ENCODE peak calls at places on chromosomes 12 and 14, in six cellular contexts. Q is A673; V is AG09309; R is AG10803; S is small intestine; T is CD8-positive, alpha-beta T cell. L is an unnamed sample.

GRCh38 chr12:108580531-108580930 is 17.4 kb downstream of the TMEM119 start:
- DNase-seq in Q (no peak), R (no peak), V (no peak), T (no peak), S (no peak), L (no peak)

GRCh38 chr12:570237-570925 is 92.9 kb downstream of the NINJ2 start:
- DNase-seq in V (no peak), Q (no peak), S (peak; percentile 90), T (no peak), R (peak; percentile 85), L (peak; percentile 96)

GRCh38 chr12:83827860-83828259 is 1084.7 kb downstream of the SLC6A15 start:
- DNase-seq in V (no peak), R (no peak), T (no peak), S (no peak), Q (peak; percentile 19), L (no peak)

GRCh38 chr12:119667577-119668314 is at the start of gene PRKAB1:
- DNase-seq in S (peak; percentile 98), R (peak; percentile 97), T (peak; percentile 93), Q (peak; percentile 99), V (peak; percentile 77), L (peak; percentile 99)

GRCh38 chr14:21505009-21505553 is 6.1 kb downstream of the METTL3 start:
- DNase-seq in V (no peak), T (no peak), S (no peak), R (no peak), Q (no peak), L (no peak)

GRCh38 chr12:43069768-43070221 is 480.2 kb upstream of the PRICKLE1 start:
- DNase-seq in Q (no peak), R (no peak), V (no peak), T (no peak), S (no peak), L (no peak)

GRCh38 chr12:130705174-130705880 is 10.8 kb downstream of the RIMBP2 start:
- DNase-seq in T (no peak), V (no peak), R (no peak), S (no peak), Q (no peak), L (peak; percentile 63)

GRCh38 chr14:50106178-50106577 is 10.2 kb downstream of the VCPKMT start:
- DNase-seq in V (no peak), T (no peak), S (no peak), Q (peak; percentile 13), R (no peak), L (no peak)

GRCh38 chr12:110699591-110700445 is 10.9 kb upstream of the HVCN1 start:
- DNase-seq in V (no peak), Q (no peak), S (no peak), R (no peak), T (no peak), L (peak; percentile 61)

GRCh38 chr14:92513204-92513965 is at the start of gene RIN3:
- DNase-seq in V (no peak), Q (peak; percentile 52), R (peak; percentile 73), T (peak; percentile 55), S (peak; percentile 32), L (peak; percentile 89)

GRCh38 chr12:81962126-81962856 is 203.1 kb upstream of the PPFIA2 start:
- DNase-seq in V (no peak), R (no peak), T (no peak), Q (no peak), S (no peak), L (no peak)

GRCh38 chr12:16520328-16520727 is 85.6 kb downstream of the LMO3 start:
- DNase-seq in S (no peak), T (no peak), V (no peak), R (peak; percentile 5), Q (no peak), L (no peak)

GRCh38 chr12:7108928-7109920 is at the start of gene C1RL:
- DNase-seq in T (peak; percentile 84), R (peak; percentile 86), Q (peak; percentile 82), V (peak; percentile 57), S (peak; percentile 83), L (peak; percentile 89)

GRCh38 chr14:51626185-51626584 is 25.5 kb upstream of the FRMD6 start:
- DNase-seq in R (no peak), T (no peak), Q (no peak), V (no peak), S (no peak), L (no peak)

GRCh38 chr14:60647081-60647836 is 2.0 kb downstream of the SIX1 start:
- DNase-seq in Q (peak; percentile 82), R (peak; percentile 56), T (no peak), S (no peak), V (no peak), L (peak; percentile 77)

GRCh38 chr12:71281425-71281824 is 123.6 kb upstream of the TSPAN8 start:
- DNase-seq in S (no peak), V (no peak), R (no peak), T (no peak), Q (no peak), L (no peak)

GRCh38 chr14:70771781-70772212 is 37.5 kb downstream of the MAP3K9 start:
- DNase-seq in S (no peak), R (no peak), T (no peak), V (no peak), Q (peak; percentile 32), L (peak; percentile 60)

GRCh38 chr12:574475-575128 is 88.6 kb downstream of the NINJ2 start:
- DNase-seq in V (no peak), T (no peak), Q (no peak), R (peak; percentile 23), S (no peak), L (no peak)

GRCh38 chr14:77183896-77184295 is 2.3 kb downstream of the TMEM63C start:
- DNase-seq in S (no peak), T (no peak), R (no peak), Q (no peak), V (no peak), L (no peak)

GRCh38 chr14:77184396-77185092 is 2.9 kb downstream of the TMEM63C start:
- DNase-seq in V (no peak), R (no peak), T (no peak), S (peak; percentile 75), Q (no peak), L (no peak)

GRCh38 chr14:77177623-77178185 is 3.9 kb upstream of the TMEM63C start:
- DNase-seq in S (no peak), R (no peak), V (no peak), Q (no peak), T (no peak), L (peak; percentile 7)

GRCh38 chr14:77181603-77182437 is at the start of gene TMEM63C:
- DNase-seq in V (no peak), Q (peak; percentile 80), R (no peak), T (peak; percentile 51), S (peak; percentile 27), L (peak; percentile 98)

DNA sequence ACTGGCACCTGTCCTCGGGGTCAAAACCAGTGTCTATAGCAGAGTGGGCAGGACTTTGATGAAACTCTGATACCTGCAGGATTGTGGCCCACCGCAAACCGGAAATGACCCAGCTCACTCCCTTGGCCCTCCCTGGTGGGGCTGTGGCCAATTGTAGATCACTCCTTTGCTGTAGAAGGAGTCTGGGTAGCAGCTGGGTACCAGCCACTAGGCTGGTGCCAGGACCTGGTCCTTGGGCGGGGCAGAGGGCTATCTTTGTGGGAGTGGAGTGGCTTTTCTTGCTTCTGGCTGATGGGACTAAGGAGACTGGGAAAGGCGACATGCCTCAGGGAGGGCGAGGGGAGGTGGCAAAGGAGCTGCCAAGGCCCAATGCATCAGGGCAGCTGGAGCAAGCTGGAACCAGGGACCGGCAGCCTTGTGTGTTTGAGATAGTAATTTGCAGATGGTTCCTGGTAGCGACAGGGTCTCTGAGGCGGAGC is 435 bp upstream of the TMEM63C start:
- DNase-seq in V (no peak), T (no peak), Q (no peak), R (no peak), S (no peak), L (no peak)
- H3K4me3 ChIP-seq in V (no peak overlapping the region), T (peak overlapping the region; percentile 57), Q (peak overlapping the region; percentile 49), R (no peak overlapping the region), S (no peak overlapping the region), L (peak overlapping the region; percentile 73)

DNA sequence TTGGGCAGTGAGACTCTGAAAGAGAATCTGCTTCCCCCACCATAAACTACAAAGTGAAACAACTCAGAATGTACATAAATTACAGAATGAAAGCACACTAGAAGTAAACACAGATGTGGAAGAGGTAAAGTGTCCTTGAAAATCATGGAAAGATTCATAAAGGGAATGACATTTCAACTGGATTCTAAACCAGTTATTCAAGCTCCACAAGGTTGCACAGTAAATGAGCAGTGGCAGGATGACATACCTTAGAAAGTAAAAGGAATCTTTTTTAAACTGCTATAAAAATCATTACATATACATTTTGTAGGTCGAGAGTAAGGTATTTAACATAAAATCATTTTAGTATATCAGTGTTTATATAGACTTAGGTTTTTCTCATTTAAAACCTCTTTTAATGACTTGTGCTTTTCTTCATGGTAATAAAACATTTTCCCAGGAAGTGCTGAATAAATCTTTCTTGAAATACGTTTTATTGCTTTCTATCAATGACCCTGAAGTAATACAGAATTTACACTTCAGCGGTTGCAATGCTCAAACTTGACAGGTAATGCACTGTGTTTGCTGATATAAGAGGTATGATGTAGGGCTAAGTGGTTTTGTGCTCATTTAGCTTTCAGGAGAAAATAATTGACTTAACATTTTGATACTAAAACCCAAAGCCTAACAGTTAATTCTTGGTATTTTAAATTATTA is 270.6 kb downstream of the NAV3 start:
- DNase-seq in V (no peak), T (no peak), S (no peak), R (no peak), Q (no peak), L (no peak)
- H3K4me3 ChIP-seq in V (no peak overlapping the region), T (no peak overlapping the region), S (no peak overlapping the region), R (no peak overlapping the region), Q (no peak overlapping the region), L (no peak overlapping the region)

GRCh38 chr12:117046425-117046824 is 52.8 kb downstream of the TESC start:
- DNase-seq in Q (no peak), S (no peak), V (no peak), T (no peak), R (no peak), L (no peak)
- H3K4me3 ChIP-seq in Q (no peak overlapping the region), S (no peak overlapping the region), V (no peak overlapping the region), T (no peak overlapping the region), R (no peak overlapping the region), L (no peak overlapping the region)

GRCh38 chr12:27965966-27966365 is 6.6 kb downstream of the PTHLH start:
- DNase-seq in V (no peak), Q (no peak), S (no peak), T (no peak), R (peak; percentile 67), L (no peak)

GRCh38 chr12:27965411-27965810 is 7.1 kb downstream of the PTHLH start:
- DNase-seq in Q (peak; percentile 44), R (peak; percentile 59), V (no peak), T (no peak), S (no peak), L (no peak)

GRCh38 chr12:27966870-27967269 is 5.7 kb downstream of the PTHLH start:
- DNase-seq in T (no peak), V (peak; percentile 91), R (peak; percentile 94), Q (peak; percentile 90), S (no peak), L (no peak)

GRCh38 chr12:27969011-27969900 is 3.3 kb downstream of the PTHLH start:
- DNase-seq in Q (peak; percentile 55), V (no peak), T (no peak), S (no peak), R (no peak), L (peak; percentile 77)

DNA sequence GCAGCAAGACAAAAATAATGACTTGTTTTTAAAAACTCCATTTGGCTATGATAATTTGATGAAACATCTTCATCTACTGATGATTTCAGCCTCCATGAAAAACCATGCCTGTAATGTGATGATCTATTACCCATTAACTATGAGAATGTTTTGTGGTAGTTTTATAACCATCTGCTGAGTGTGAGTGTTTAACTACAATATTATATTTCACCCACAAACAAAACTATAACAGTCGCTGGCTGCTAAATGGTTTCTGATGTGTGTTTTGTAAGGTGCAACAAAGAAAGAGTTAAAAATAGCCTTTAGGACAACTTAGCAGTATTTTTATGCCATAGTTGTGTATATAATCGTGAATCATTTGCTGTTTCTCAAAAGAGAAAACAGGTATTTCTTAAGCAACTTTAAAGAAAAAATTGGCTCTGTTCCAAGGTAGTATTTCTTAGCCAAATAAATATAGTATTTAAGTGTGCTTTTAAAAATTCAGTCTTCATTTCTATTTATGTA is 4.9 kb downstream of the PTHLH start:
- DNase-seq in Q (no peak), T (no peak), V (no peak), R (peak; percentile 65), S (no peak), L (no peak)
- H3K4me3 ChIP-seq in Q (no peak overlapping the region), T (no peak overlapping the region), V (no peak overlapping the region), R (no peak overlapping the region), S (no peak overlapping the region), L (no peak overlapping the region)